ENCODE peak calls at places on chromosomes 2 and 18, in ten cellular contexts. Z is activated naive CD4-positive, alpha-beta T cell; H is spleen; L is dorsolateral prefrontal cortex; J is NCI-H1105; I is left ventricle myocardium inferior; P is EL; N is heart left ventricle; Q is GF-D8; T is T-helper 1 cell. O is an unnamed sample.

GRCh38 chr18:74951165-74951760 is 257.7 kb downstream of the PTGR3 start:
- DNase-seq in Z (no peak), H (no peak), L (no peak), J (no peak), I (no peak), P (peak; percentile 90), N (peak; percentile 34), Q (no peak), T (peak; percentile 8), O (no peak)

GRCh38 chr2:126227250-126227649 is 428.7 kb upstream of the GYPC start:
- DNase-seq in Z (no peak), H (no peak), L (no peak), J (no peak), I (no peak), P (no peak), N (no peak), Q (no peak), T (no peak), O (peak; percentile 0)

GRCh38 chr18:55768255-55768654 is 180.3 kb upstream of the TCF4 start:
- DNase-seq in Z (no peak), H (no peak), L (no peak), J (no peak), I (no peak), P (peak; percentile 51), N (no peak), Q (no peak), T (no peak), O (no peak)

GRCh38 chr2:53668624-53669026 is 99.0 kb upstream of the CHAC2 start:
- DNase-seq in Z (no peak), H (no peak), L (no peak), J (no peak), I (no peak), P (no peak), N (no peak), Q (no peak), T (no peak), O (no peak)

GRCh38 chr2:179861027-179861776 is at the start of gene ZNF385B:
- DNase-seq in Z (no peak), H (no peak), L (peak; percentile 64), J (peak; percentile 26), I (no peak), P (peak; percentile 48), N (no peak), Q (no peak), T (no peak), O (no peak)

GRCh38 chr2:179059026-179059680 is 9.2 kb upstream of the CCDC141 start:
- DNase-seq in Z (no peak), H (no peak), L (no peak), J (no peak), I (no peak), P (no peak), N (no peak), Q (no peak), T (no peak), O (no peak)

GRCh38 chr2:228646061-228646460 is 464.6 kb upstream of the SPHKAP start:
- DNase-seq in Z (no peak), H (no peak), L (no peak), J (no peak), I (no peak), P (peak; percentile 60), N (no peak), Q (no peak), T (no peak), O (no peak)

GRCh38 chr18:754666-755065 is 42.2 kb upstream of the ENOSF1 start:
- DNase-seq in Z (no peak), H (no peak), L (no peak), J (no peak), I (no peak), P (no peak), N (no peak), Q (no peak), T (no peak), O (no peak)

GRCh38 chr18:13629841-13630747 is 96.3 kb downstream of the FAM210A start:
- DNase-seq in Z (no peak), H (no peak), L (peak; percentile 70), J (peak; percentile 46), I (no peak), P (peak; percentile 56), N (peak; percentile 67), Q (peak; percentile 24), T (no peak), O (peak; percentile 55)

GRCh38 chr18:75984853-75985252 is 510.2 kb downstream of the ZNF516 start:
- DNase-seq in Z (no peak), H (no peak), L (no peak), J (no peak), I (no peak), P (no peak), N (no peak), Q (no peak), T (no peak), O (no peak)

GRCh38 chr2:165725421-165725820 is 68.6 kb downstream of the GALNT3 start:
- DNase-seq in Z (no peak), H (no peak), L (no peak), J (no peak), I (no peak), P (peak; percentile 62), N (no peak), Q (no peak), T (no peak), O (peak; percentile 2)

GRCh38 chr2:197934926-197935274 is 130.5 kb downstream of the PLCL1 start:
- DNase-seq in Z (no peak), H (no peak), L (no peak), J (no peak), I (no peak), P (no peak), N (no peak), Q (no peak), T (no peak), O (no peak)

GRCh38 chr2:229922449-229923386 is at the start of gene FBXO36:
- DNase-seq in Z (peak; percentile 78), H (peak; percentile 96), L (peak; percentile 81), J (peak; percentile 80), I (peak; percentile 89), P (peak; percentile 66), N (peak; percentile 89), Q (peak; percentile 73), T (peak; percentile 87), O (peak; percentile 85)

GRCh38 chr2:241120440-241120839 is 18.4 kb upstream of the MTERF4 start:
- DNase-seq in Z (no peak), H (no peak), L (no peak), J (no peak), I (no peak), P (no peak), N (no peak), Q (no peak), T (no peak), O (peak; percentile 1)

GRCh38 chr2:151771599-151772358 is 37.5 kb upstream of the NEB start:
- DNase-seq in Z (no peak), H (peak; percentile 89), L (no peak), J (no peak), I (no peak), P (peak; percentile 34), N (no peak), Q (no peak), T (no peak), O (no peak)

GRCh38 chr2:223811757-223812156 is 25.6 kb downstream of the AP1S3 start:
- DNase-seq in Z (no peak), H (no peak), L (no peak), J (no peak), I (no peak), P (no peak), N (no peak), Q (no peak), T (no peak), O (no peak)

GRCh38 chr2:207625014-207625755 is at the start of gene METTL21A:
- DNase-seq in Z (peak; percentile 85), H (peak; percentile 98), L (peak; percentile 88), J (peak; percentile 81), I (peak; percentile 89), P (peak; percentile 89), N (peak; percentile 92), Q (peak; percentile 88), T (peak; percentile 93), O (peak; percentile 77)

GRCh38 chr2:130391058-130391871 is 35.4 kb downstream of the PTPN18 start:
- DNase-seq in Z (peak; percentile 36), H (peak; percentile 96), L (peak; percentile 86), J (peak; percentile 51), I (peak; percentile 85), P (peak; percentile 74), N (peak; percentile 82), Q (no peak), T (peak; percentile 52), O (no peak)

GRCh38 chr2:226467221-226467620 is 332.4 kb downstream of the IRS1 start:
- DNase-seq in Z (no peak), H (no peak), L (no peak), J (no peak), I (no peak), P (no peak), N (no peak), Q (no peak), T (no peak), O (no peak)

GRCh38 chr18:69845588-69846506 is 101.8 kb downstream of the CD226 start:
- DNase-seq in Z (no peak), H (no peak), L (peak; percentile 31), J (peak; percentile 95), I (no peak), P (no peak), N (no peak), Q (no peak), T (no peak), O (no peak)

GRCh38 chr2:110115291-110116032 is at the start of gene MALL:
- DNase-seq in Z (no peak), H (no peak), L (no peak), J (no peak), I (no peak), P (peak; percentile 26), N (peak; percentile 59), Q (no peak), T (no peak), O (no peak)

GRCh38 chr2:196131384-196131861 is 40.0 kb downstream of the STK17B start:
- DNase-seq in Z (peak; percentile 5), H (no peak), L (no peak), J (no peak), I (no peak), P (peak; percentile 41), N (peak; percentile 26), Q (peak; percentile 55), T (peak; percentile 52), O (peak; percentile 81)

GRCh38 chr2:68732036-68732435 is 2.6 kb upstream of the ARHGAP25 start:
- DNase-seq in Z (no peak), H (no peak), L (no peak), J (no peak), I (no peak), P (no peak), N (peak; percentile 35), Q (no peak), T (no peak), O (no peak)

GRCh38 chr2:220147590-220147989 is 520.2 kb downstream of the SLC4A3 start:
- DNase-seq in Z (no peak), H (no peak), L (no peak), J (no peak), I (no peak), P (no peak), N (no peak), Q (no peak), T (no peak), O (no peak)

GRCh38 chr2:134107402-134107801 is 146.5 kb upstream of the MGAT5 start:
- DNase-seq in Z (no peak), H (no peak), L (no peak), J (no peak), I (no peak), P (no peak), N (no peak), Q (no peak), T (no peak), O (no peak)

GRCh38 chr2:53987336-53987921 is 16.6 kb upstream of the PSME4 start:
- DNase-seq in Z (no peak), H (no peak), L (no peak), J (peak; percentile 86), I (no peak), P (peak; percentile 31), N (no peak), Q (no peak), T (no peak), O (no peak)

GRCh38 chr2:9191044-9191481 is 15.5 kb upstream of the ASAP2 start:
- DNase-seq in Z (no peak), H (peak; percentile 79), L (peak; percentile 12), J (no peak), I (peak; percentile 79), P (peak; percentile 92), N (peak; percentile 90), Q (no peak), T (no peak), O (no peak)

GRCh38 chr2:237352279-237352845 is 61.6 kb downstream of the COL6A3 start:
- DNase-seq in Z (no peak), H (no peak), L (no peak), J (no peak), I (no peak), P (no peak), N (no peak), Q (no peak), T (no peak), O (no peak)

O was measured in AML-193.